ENCODE peak calls at places on chromosomes 2 and 18, in six cellular contexts. W is SK-N-SH, E is WERI-Rb-1, V is upper lobe of left lung, H is keratinocyte, M is dorsolateral prefrontal cortex. R is an unnamed sample. For H3K27me3, the result is how much of the 10 kb centered on the place peaks cover.

GRCh38 chr18:68803371-68803770 is 5.5 kb downstream of the CCDC102B start:
- DNase-seq in W (no peak), E (peak), V (peak), H (no peak), M (no peak), R (no peak)

GRCh38 chr2:37283207-37283606 is 41.4 kb downstream of the PRKD3 start:
- DNase-seq in W (no peak), E (no peak), V (no peak), H (no peak), M (no peak), R (peak)

GRCh38 chr2:31524592-31524991 is 56.1 kb downstream of the SRD5A2 start:
- DNase-seq in W (no peak), E (no peak), V (no peak), H (no peak), M (no peak), R (no peak)

GRCh38 chr2:101887328-101887727 is 104.4 kb upstream of the IL1R2 start:
- DNase-seq in W (no peak), E (no peak), V (no peak), H (no peak), M (no peak), R (no peak)

GRCh38 chr18:76482971-76483691 is 11.9 kb downstream of the ZNF516 start:
- DNase-seq in W (no peak), E (no peak), V (no peak), H (no peak), M (no peak), R (no peak)

GRCh38 chr2:120914839-120915521 is 179.3 kb downstream of the GLI2 start:
- DNase-seq in W (no peak), E (no peak), V (peak), H (no peak), M (no peak), R (peak)

GRCh38 chr18:79203017-79203605 is 133.9 kb downstream of the ATP9B start:
- DNase-seq in W (no peak), E (no peak), V (no peak), H (peak), M (no peak), R (peak)

GRCh38 chr2:198004921-198005829 is 200.8 kb downstream of the PLCL1 start:
- DNase-seq in W (no peak), E (no peak), V (peak), H (no peak), M (no peak), R (no peak)

GRCh38 chr18:51941999-51942398 is 398.0 kb upstream of the DCC start:
- DNase-seq in W (no peak), E (no peak), V (no peak), H (no peak), M (no peak), R (no peak)

GRCh38 chr18:31657823-31658669 is 26.3 kb downstream of the B4GALT6 start:
- DNase-seq in W (no peak), E (no peak), V (no peak), H (no peak), M (no peak), R (no peak)

GRCh38 chr2:20012282-20013060 is at the start of gene MATN3:
- DNase-seq in W (peak), E (peak), V (peak), H (no peak), M (no peak), R (no peak)

DNA sequence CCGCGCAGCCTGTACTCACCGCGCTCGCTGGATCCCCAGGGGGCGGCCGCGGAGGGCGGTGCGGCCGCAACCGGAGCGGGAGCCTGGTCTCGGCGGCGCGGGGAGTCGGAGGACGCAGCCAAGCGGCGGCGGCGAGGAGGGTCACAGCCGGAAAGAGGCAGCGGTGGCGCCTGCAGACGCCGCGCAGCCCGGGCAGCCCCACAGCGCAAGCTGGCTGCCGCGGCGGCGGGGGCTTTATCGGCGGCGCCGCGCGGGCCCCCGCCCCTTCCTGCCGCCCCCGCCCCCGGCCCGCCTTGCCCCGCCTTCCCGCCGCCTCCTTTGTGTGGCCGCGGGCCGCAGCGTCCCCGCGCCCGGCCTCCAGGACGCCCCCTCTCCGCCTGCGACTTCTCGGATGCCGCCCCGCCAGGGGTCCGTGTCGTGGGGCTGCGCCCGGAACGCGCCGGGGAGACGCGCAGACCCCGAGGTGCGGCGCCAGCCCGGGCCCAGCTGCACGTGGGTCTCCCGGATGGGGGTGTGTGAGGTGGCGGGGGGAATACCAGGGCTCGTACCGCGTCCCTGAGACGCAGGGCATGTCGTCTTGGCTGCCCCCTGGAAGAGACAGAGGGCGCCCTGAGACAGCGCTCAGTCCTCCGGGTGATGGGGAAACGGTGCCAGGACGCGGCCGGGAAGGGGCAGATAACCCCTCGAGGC is at the start of gene SERPINE2:
- DNase-seq in W (peak), E (peak), V (peak), H (no peak), M (peak), R (no peak)
- H3K27me3 ChIP-seq in W (under half), E (under half), V (under half), H (under half), M (under half), R (under half)

DNA sequence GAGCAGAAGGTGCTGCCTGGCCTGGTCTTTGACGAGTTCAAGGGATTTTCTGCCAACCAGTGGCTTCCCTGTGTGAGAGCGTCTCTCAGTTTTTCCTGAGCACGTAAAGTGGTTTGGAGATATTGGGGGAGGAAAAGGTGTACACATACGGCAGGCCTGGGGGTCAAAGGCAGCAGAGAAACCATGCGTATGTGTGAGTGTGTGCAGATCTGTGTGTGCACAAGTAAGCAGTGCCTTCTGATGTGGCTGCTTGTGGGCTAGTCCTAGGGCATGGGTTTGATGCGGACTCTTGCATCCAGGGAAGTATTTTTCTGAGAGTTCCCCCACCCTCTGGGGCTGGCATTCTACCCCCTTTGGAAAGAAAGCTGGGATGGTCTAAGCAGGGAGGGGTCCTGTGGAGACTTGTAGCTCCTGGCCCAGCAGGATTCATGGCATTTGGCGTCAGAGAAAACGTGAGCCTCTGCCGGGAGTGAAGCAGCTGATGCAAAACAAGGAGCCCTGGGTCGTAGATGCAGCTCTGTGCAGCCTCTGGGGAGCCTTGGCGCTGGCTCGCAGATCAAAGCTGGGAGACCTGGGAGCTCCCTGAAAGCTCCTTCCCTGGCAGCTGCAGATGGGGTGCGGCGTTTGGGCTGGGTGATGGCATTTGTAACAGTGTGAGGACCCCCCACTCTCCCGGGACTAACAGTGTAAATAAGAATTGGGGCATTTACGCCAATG is 148.2 kb downstream of the KLHL29 start:
- DNase-seq in W (no peak), E (no peak), V (no peak), H (no peak), M (no peak), R (no peak)
- H3K4me3 ChIP-seq in W (no peak), E (no peak), V (no peak), H (no peak), M (no peak), R (no peak)

DNA sequence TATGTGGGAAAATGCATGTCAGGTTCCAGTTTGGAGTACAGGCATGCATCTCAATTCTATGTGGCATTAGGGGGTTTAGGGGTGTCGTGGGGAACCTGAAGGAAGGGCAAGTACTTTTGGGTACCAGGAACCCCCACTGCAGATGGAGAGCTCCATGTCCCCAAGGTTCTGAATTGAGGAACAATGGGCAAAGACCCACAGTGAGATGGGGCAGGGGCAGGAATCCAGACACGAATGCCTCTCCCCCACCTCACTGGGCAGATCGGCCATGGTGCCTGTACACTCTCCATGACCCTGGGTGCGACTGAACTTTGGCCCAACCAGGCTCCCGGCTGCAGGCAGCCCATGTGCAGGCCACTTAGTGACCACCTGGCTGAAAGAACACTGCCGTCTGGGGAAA is 209.3 kb downstream of the HAUS1 start:
- DNase-seq in W (no peak), E (no peak), V (no peak), H (no peak), M (no peak), R (no peak)
- TF ChIP-seq CTCF in W (no peak), E (no peak), V (no peak), H (no peak), M (no peak), R (no peak)

GRCh38 chr2:77566582-77566981 is 44.4 kb upstream of the LRRTM4 start:
- DNase-seq in W (no peak), E (no peak), V (no peak), H (no peak), M (no peak), R (no peak)

GRCh38 chr2:77567723-77568122 is 45.5 kb upstream of the LRRTM4 start:
- DNase-seq in W (no peak), E (no peak), V (no peak), H (no peak), M (no peak), R (no peak)

GRCh38 chr2:77571545-77571944 is 49.4 kb upstream of the LRRTM4 start:
- DNase-seq in W (no peak), E (no peak), V (no peak), H (no peak), M (no peak), R (no peak)

DNA sequence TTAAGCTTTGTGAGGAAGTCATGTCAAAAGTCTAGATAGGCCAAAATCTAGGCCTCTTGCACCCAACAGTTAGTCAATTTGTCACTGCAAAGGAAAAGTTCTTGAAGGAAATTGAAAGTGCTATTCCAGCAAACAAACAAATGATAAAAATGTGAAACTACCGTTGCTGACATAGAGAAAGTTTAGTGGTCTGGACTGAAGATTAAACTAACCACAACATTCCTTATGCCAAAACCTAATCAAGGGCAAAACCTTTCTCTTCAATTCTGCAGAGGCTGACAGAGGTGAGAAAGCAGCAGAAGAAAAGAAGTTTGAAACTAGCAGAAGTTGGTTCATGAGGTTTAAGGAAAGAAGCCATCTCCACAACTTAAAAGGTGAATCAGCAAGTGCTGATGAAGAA is 44.0 kb upstream of the LRRTM4 start:
- DNase-seq in W (no peak), E (no peak), V (no peak), H (no peak), M (no peak), R (peak)
- H3K27me3 ChIP-seq in W (under half), E (under half), V (under half), H (under half), M (under half), R (under half)

GRCh38 chr2:6865346-6866238 is at the start of gene CMPK2:
- DNase-seq in W (peak), E (peak), V (peak), H (no peak), M (peak), R (no peak)

GRCh38 chr2:6864938-6865345 is 765 bp downstream of the CMPK2 start:
- DNase-seq in W (no peak), E (peak), V (peak), H (no peak), M (no peak), R (no peak)

GRCh38 chr2:6863792-6864191 is 1.9 kb downstream of the CMPK2 start:
- DNase-seq in W (peak), E (no peak), V (no peak), H (no peak), M (no peak), R (no peak)

GRCh38 chr2:6866239-6866745 is 585 bp upstream of the CMPK2 start:
- DNase-seq in W (peak), E (peak), V (no peak), H (no peak), M (no peak), R (no peak)

GRCh38 chr2:6864251-6864758 is 1.4 kb downstream of the CMPK2 start:
- DNase-seq in W (no peak), E (no peak), V (no peak), H (no peak), M (no peak), R (no peak)
- H3K4me3 ChIP-seq in W (no peak), E (no peak), V (peak), H (no peak), M (peak), R (no peak)

GRCh38 chr2:159471340-159471739 is 145.0 kb downstream of the BAZ2B start:
- DNase-seq in W (no peak), E (no peak), V (no peak), H (no peak), M (no peak), R (no peak)

GRCh38 chr2:159476329-159476728 is 140.0 kb downstream of the BAZ2B start:
- DNase-seq in W (no peak), E (no peak), V (no peak), H (no peak), M (no peak), R (no peak)

GRCh38 chr2:159475793-159476192 is 140.6 kb downstream of the BAZ2B start:
- DNase-seq in W (no peak), E (no peak), V (no peak), H (no peak), M (no peak), R (no peak)
- TF ChIP-seq CTCF in W (no peak), E (no peak), V (no peak), H (no peak), M (no peak), R (no peak)

GRCh38 chr18:6159426-6159825 is 255.3 kb downstream of the L3MBTL4 start:
- DNase-seq in W (no peak), E (no peak), V (no peak), H (no peak), M (no peak), R (no peak)

GRCh38 chr18:6158958-6159357 is 255.8 kb downstream of the L3MBTL4 start:
- DNase-seq in W (no peak), E (no peak), V (no peak), H (no peak), M (no peak), R (no peak)

GRCh38 chr18:6150481-6150880 is 255.2 kb upstream of the TMEM200C start:
- DNase-seq in W (no peak), E (no peak), V (no peak), H (no peak), M (no peak), R (no peak)

GRCh38 chr18:6156446-6156845 is 258.3 kb downstream of the L3MBTL4 start:
- DNase-seq in W (no peak), E (no peak), V (no peak), H (no peak), M (no peak), R (no peak)

GRCh38 chr18:6155707-6156106 is 259.0 kb downstream of the L3MBTL4 start:
- DNase-seq in W (no peak), E (no peak), V (no peak), H (no peak), M (no peak), R (no peak)
- H3K27me3 ChIP-seq in W (under half), E (under half), V (under half), H (under half), M (under half), R (under half)